ENCODE peak calls at places on chromosomes 16 and 17, in nine cellular contexts. One of them, this sample, is unnamed.

GRCh38 chr16:88695218-88695617 is 8.9 kb upstream of the SNAI3 start:
- DNase-seq in thoracic aorta: no peak
- DNase-seq in cardiac muscle cell: no peak
- DNase-seq in H9: no peak
- DNase-seq in tibial artery: no peak
- DNase-seq in prostate gland: no peak
- DNase-seq in sigmoid colon: no peak
- DNase-seq in endodermal cell: no peak
- DNase-seq in tibial nerve: no peak
- DNase-seq in this sample: no peak

GRCh38 chr17:72434991-72435618 is 314.3 kb downstream of the SOX9 start:
- DNase-seq in tibial artery: no peak
- DNase-seq in endodermal cell: no peak
- DNase-seq in tibial nerve: no peak
- DNase-seq in sigmoid colon: no peak
- DNase-seq in cardiac muscle cell: no peak
- DNase-seq in H9: no peak
- DNase-seq in prostate gland: peak; percentile 34
- DNase-seq in thoracic aorta: no peak
- DNase-seq in this sample: no peak

GRCh38 chr16:5709889-5710288 is 612.3 kb upstream of the EEF2KMT start:
- DNase-seq in prostate gland: no peak
- DNase-seq in H9: peak; percentile 30
- DNase-seq in tibial nerve: no peak
- DNase-seq in cardiac muscle cell: peak; percentile 76
- DNase-seq in tibial artery: no peak
- DNase-seq in sigmoid colon: no peak
- DNase-seq in thoracic aorta: no peak
- DNase-seq in endodermal cell: peak; percentile 85
- DNase-seq in this sample: no peak

GRCh38 chr16:66459878-66460277 is 32.8 kb downstream of the BEAN1 start:
- DNase-seq in endodermal cell: peak; percentile 90
- DNase-seq in H9: peak; percentile 91
- DNase-seq in prostate gland: no peak
- DNase-seq in cardiac muscle cell: no peak
- DNase-seq in tibial nerve: no peak
- DNase-seq in sigmoid colon: peak; percentile 33
- DNase-seq in thoracic aorta: no peak
- DNase-seq in tibial artery: no peak
- DNase-seq in this sample: no peak

GRCh38 chr17:65723356-65723928 is 162.0 kb upstream of the AXIN2 start:
- DNase-seq in H9: no peak
- DNase-seq in sigmoid colon: no peak
- DNase-seq in endodermal cell: no peak
- DNase-seq in prostate gland: peak; percentile 17
- DNase-seq in tibial artery: no peak
- DNase-seq in tibial nerve: no peak
- DNase-seq in cardiac muscle cell: no peak
- DNase-seq in thoracic aorta: no peak
- DNase-seq in this sample: no peak

GRCh38 chr16:3954411-3954921 is 74.0 kb upstream of the CREBBP start:
- DNase-seq in cardiac muscle cell: no peak
- DNase-seq in tibial artery: no peak
- DNase-seq in endodermal cell: no peak
- DNase-seq in tibial nerve: no peak
- DNase-seq in sigmoid colon: peak; percentile 59
- DNase-seq in prostate gland: no peak
- DNase-seq in thoracic aorta: no peak
- DNase-seq in H9: no peak
- DNase-seq in this sample: peak; percentile 61

GRCh38 chr17:73335591-73336503 is 24.0 kb upstream of the CDC42EP4 start:
- DNase-seq in H9: no peak
- DNase-seq in tibial nerve: no peak
- DNase-seq in tibial artery: no peak
- DNase-seq in sigmoid colon: no peak
- DNase-seq in endodermal cell: no peak
- DNase-seq in prostate gland: no peak
- DNase-seq in thoracic aorta: no peak
- DNase-seq in cardiac muscle cell: no peak
- DNase-seq in this sample: no peak

GRCh38 chr17:33778505-33779398 is 476.3 kb upstream of the CCL2 start:
- DNase-seq in thoracic aorta: no peak
- DNase-seq in cardiac muscle cell: peak; percentile 52
- DNase-seq in endodermal cell: peak; percentile 85
- DNase-seq in sigmoid colon: no peak
- DNase-seq in tibial nerve: peak; percentile 26
- DNase-seq in tibial artery: no peak
- DNase-seq in H9: peak; percentile 65
- DNase-seq in prostate gland: peak; percentile 31
- DNase-seq in this sample: no peak

GRCh38 chr16:67656344-67657016 is 3.6 kb downstream of the ACD start:
- DNase-seq in tibial artery: no peak
- DNase-seq in sigmoid colon: no peak
- DNase-seq in thoracic aorta: no peak
- DNase-seq in endodermal cell: no peak
- DNase-seq in cardiac muscle cell: no peak
- DNase-seq in H9: no peak
- DNase-seq in prostate gland: no peak
- DNase-seq in tibial nerve: no peak
- DNase-seq in this sample: peak; percentile 69
- H3K27ac ChIP-seq in tibial artery: no peak overlapping the region
- H3K27ac ChIP-seq in sigmoid colon: no peak overlapping the region
- H3K27ac ChIP-seq in thoracic aorta: no peak overlapping the region
- H3K27ac ChIP-seq in endodermal cell: no peak overlapping the region
- H3K27ac ChIP-seq in cardiac muscle cell: no peak overlapping the region
- H3K27ac ChIP-seq in H9: no peak overlapping the region
- H3K27ac ChIP-seq in prostate gland: no peak overlapping the region
- H3K27ac ChIP-seq in tibial nerve: no peak overlapping the region
- H3K27ac ChIP-seq in this sample: no peak overlapping the region

GRCh38 chr17:4944163-4944553 is 4.1 kb downstream of the RNF167 start:
- DNase-seq in sigmoid colon: no peak
- DNase-seq in endodermal cell: no peak
- DNase-seq in tibial nerve: no peak
- DNase-seq in cardiac muscle cell: no peak
- DNase-seq in H9: peak; percentile 42
- DNase-seq in thoracic aorta: no peak
- DNase-seq in tibial artery: no peak
- DNase-seq in prostate gland: no peak
- DNase-seq in this sample: no peak

GRCh38 chr17:4945944-4946280 is 2.4 kb downstream of the PFN1 start:
- DNase-seq in sigmoid colon: no peak
- DNase-seq in cardiac muscle cell: no peak
- DNase-seq in prostate gland: no peak
- DNase-seq in tibial nerve: no peak
- DNase-seq in H9: no peak
- DNase-seq in thoracic aorta: no peak
- DNase-seq in endodermal cell: no peak
- DNase-seq in tibial artery: no peak
- DNase-seq in this sample: no peak

GRCh38 chr17:4944554-4945175 is 3.7 kb downstream of the PFN1 start:
- DNase-seq in sigmoid colon: no peak
- DNase-seq in H9: peak; percentile 44
- DNase-seq in tibial artery: no peak
- DNase-seq in tibial nerve: no peak
- DNase-seq in cardiac muscle cell: no peak
- DNase-seq in prostate gland: no peak
- DNase-seq in thoracic aorta: no peak
- DNase-seq in endodermal cell: peak; percentile 60
- DNase-seq in this sample: no peak

GRCh38 chr17:4946312-4946976 is 1.9 kb downstream of the PFN1 start:
- DNase-seq in H9: no peak
- DNase-seq in thoracic aorta: no peak
- DNase-seq in cardiac muscle cell: no peak
- DNase-seq in tibial nerve: no peak
- DNase-seq in sigmoid colon: no peak
- DNase-seq in endodermal cell: no peak
- DNase-seq in prostate gland: no peak
- DNase-seq in tibial artery: no peak
- DNase-seq in this sample: no peak

DNA sequence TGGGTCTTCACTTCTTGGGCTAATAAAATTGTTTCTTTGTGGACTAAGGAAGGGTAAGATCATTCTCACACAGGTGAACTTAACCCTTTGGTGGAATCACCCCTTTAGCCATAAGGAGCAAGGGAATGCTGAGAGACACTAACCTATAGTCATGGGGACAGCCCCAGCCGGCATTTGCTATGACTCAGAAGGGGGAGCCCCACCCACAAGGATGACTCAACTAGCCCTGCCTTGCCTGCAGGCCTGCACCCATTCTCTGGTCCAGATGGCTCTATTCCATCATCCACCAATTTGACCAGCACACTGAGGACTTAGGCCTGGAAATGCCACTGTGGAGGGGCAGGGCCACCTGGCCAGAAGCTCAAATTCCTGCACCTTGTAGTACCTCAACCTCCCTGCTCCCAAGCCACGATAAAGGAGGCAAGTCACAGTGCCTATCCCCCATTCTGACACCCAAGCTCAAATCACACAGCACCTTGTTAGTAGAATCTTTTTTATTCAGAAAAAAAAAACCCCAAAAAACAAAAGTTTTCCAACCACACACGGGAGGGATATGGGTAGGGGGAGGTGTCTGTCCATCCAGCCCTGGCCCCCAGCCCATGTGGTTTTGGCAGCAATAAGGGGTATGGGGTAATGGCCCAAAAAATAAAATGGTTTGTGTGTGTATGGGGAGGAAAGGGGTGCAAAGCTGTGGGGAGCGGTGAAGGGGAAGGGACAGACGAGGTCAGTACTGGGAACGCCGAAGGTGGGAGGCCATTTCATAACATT is 3.0 kb downstream of the PFN1 start:
- DNase-seq in endodermal cell: peak; percentile 81
- DNase-seq in thoracic aorta: no peak
- DNase-seq in tibial nerve: peak; percentile 49
- DNase-seq in tibial artery: peak; percentile 92
- DNase-seq in sigmoid colon: peak; percentile 93
- DNase-seq in prostate gland: peak; percentile 47
- DNase-seq in H9: peak; percentile 80
- DNase-seq in cardiac muscle cell: no peak
- DNase-seq in this sample: peak; percentile 87
- TF ChIP-seq CTCF in endodermal cell: no peak
- TF ChIP-seq CTCF in thoracic aorta: no peak
- TF ChIP-seq CTCF in tibial nerve: no peak
- TF ChIP-seq CTCF in tibial artery: no peak
- TF ChIP-seq CTCF in sigmoid colon: no peak
- TF ChIP-seq CTCF in prostate gland: no peak
- TF ChIP-seq CTCF in H9: no peak
- TF ChIP-seq CTCF in cardiac muscle cell: no peak
- TF ChIP-seq CTCF in this sample: no peak

DNA sequence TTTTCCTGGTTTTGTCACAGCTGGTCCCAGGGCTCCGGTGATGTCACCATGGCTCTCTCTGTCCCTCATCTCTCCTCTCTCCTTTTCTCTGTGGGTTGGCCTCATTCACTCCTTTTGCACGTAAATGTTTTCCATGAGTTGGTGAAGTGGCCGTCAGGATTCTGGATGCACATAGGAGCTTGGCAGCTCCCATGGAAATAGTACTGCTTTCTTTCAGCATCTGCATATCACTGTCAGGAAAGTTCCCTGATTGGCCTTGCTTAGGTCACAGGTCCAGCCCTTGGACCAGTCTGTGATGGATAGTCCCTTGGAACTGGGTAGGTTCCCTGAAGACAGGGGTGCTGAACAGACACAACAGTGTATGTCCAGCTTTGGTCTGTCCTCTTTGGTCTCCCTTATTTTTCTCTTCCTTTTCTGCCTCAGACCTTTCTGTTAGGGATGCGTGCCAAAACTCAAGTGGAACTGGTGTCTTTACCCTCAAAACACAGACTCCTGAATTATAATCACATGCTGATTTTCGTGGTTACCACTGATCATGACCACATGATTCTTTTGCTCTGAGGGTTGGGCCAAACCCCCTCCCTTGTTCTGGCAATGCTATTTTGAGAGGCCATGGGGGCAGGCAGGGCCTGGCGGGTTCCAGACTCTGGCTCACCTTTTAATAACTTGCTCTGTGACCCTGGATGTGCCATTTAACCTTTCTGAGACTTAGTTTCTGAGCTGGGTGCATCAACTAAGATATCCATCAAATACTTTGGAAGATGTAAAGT is 99.0 kb downstream of the MSI2 start:
- DNase-seq in thoracic aorta: no peak
- DNase-seq in tibial nerve: no peak
- DNase-seq in endodermal cell: peak; percentile 42
- DNase-seq in H9: no peak
- DNase-seq in sigmoid colon: no peak
- DNase-seq in cardiac muscle cell: peak; percentile 17
- DNase-seq in tibial artery: no peak
- DNase-seq in prostate gland: no peak
- DNase-seq in this sample: no peak
- H3K27ac ChIP-seq in thoracic aorta: peak overlapping the region; percentile 74
- H3K27ac ChIP-seq in tibial nerve: no peak overlapping the region
- H3K27ac ChIP-seq in endodermal cell: no peak overlapping the region
- H3K27ac ChIP-seq in H9: no peak overlapping the region
- H3K27ac ChIP-seq in sigmoid colon: peak overlapping the region; percentile 6
- H3K27ac ChIP-seq in cardiac muscle cell: no peak overlapping the region
- H3K27ac ChIP-seq in tibial artery: no peak overlapping the region
- H3K27ac ChIP-seq in prostate gland: peak overlapping the region; percentile 91
- H3K27ac ChIP-seq in this sample: peak overlapping the region; percentile 96

GRCh38 chr16:53358884-53359283 is 75.4 kb upstream of the RBL2 start:
- DNase-seq in H9: no peak
- DNase-seq in prostate gland: no peak
- DNase-seq in tibial nerve: no peak
- DNase-seq in thoracic aorta: no peak
- DNase-seq in endodermal cell: no peak
- DNase-seq in tibial artery: no peak
- DNase-seq in cardiac muscle cell: no peak
- DNase-seq in sigmoid colon: no peak
- DNase-seq in this sample: no peak

GRCh38 chr16:53357208-53357586 is 77.1 kb upstream of the RBL2 start:
- DNase-seq in cardiac muscle cell: no peak
- DNase-seq in endodermal cell: no peak
- DNase-seq in prostate gland: no peak
- DNase-seq in sigmoid colon: no peak
- DNase-seq in H9: no peak
- DNase-seq in thoracic aorta: no peak
- DNase-seq in tibial nerve: no peak
- DNase-seq in tibial artery: no peak
- DNase-seq in this sample: no peak

GRCh38 chr16:53357955-53358354 is 76.3 kb upstream of the RBL2 start:
- DNase-seq in prostate gland: no peak
- DNase-seq in cardiac muscle cell: no peak
- DNase-seq in thoracic aorta: no peak
- DNase-seq in sigmoid colon: no peak
- DNase-seq in tibial artery: no peak
- DNase-seq in endodermal cell: no peak
- DNase-seq in tibial nerve: no peak
- DNase-seq in H9: no peak
- DNase-seq in this sample: no peak

GRCh38 chr16:53355064-53355463 is 79.2 kb upstream of the RBL2 start:
- DNase-seq in cardiac muscle cell: no peak
- DNase-seq in H9: no peak
- DNase-seq in tibial nerve: no peak
- DNase-seq in endodermal cell: no peak
- DNase-seq in sigmoid colon: no peak
- DNase-seq in prostate gland: no peak
- DNase-seq in tibial artery: no peak
- DNase-seq in thoracic aorta: no peak
- DNase-seq in this sample: no peak

DNA sequence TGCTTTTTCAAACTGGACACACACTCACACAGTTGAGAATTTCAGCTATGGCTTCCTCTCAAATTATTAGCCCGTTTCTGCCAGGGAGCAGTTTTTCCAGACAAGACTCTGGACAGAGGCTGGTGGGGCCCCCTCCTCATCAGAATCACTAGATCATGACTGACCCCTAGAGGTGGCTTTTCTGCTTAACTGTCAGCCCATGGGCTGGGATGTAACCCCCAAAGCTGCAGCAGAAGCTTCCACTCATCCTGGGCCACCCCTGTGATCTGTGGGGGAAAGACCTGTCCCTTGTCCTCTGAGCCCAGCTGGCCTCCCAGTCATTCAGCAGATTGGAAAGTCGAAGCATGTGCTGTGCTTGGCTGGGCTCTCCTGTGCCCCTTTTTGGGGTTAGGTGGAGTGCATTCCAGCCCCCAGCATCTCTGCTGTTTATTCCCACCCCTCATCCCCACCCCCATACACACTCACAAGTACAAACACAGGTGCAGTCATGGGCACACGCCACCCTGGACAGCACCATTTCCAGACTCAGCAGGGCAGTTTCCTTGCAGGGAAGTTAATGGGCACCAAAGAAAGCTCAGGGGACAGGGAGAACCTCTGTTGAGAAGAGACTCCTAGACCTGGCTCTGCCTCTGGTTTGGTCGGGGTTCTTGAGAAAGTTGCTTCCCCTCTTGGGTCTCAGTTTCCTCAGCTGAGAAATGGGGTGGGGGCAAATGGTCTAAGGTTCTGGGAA is 77.6 kb upstream of the RBL2 start:
- DNase-seq in sigmoid colon: no peak
- DNase-seq in cardiac muscle cell: no peak
- DNase-seq in prostate gland: no peak
- DNase-seq in tibial nerve: no peak
- DNase-seq in tibial artery: no peak
- DNase-seq in thoracic aorta: no peak
- DNase-seq in H9: no peak
- DNase-seq in endodermal cell: peak; percentile 63
- DNase-seq in this sample: no peak
- TF ChIP-seq CTCF in sigmoid colon: no peak
- TF ChIP-seq CTCF in cardiac muscle cell: no peak
- TF ChIP-seq CTCF in prostate gland: no peak
- TF ChIP-seq CTCF in tibial nerve: no peak
- TF ChIP-seq CTCF in tibial artery: no peak
- TF ChIP-seq CTCF in thoracic aorta: no peak
- TF ChIP-seq CTCF in H9: peak; percentile 65
- TF ChIP-seq CTCF in endodermal cell: peak; percentile 65
- TF ChIP-seq CTCF in this sample: no peak

This sample was measured in kidney.